ENCODE peak calls at places on chromosomes 13 and 19, in nine cellular contexts. One of them, this sample, is unnamed.

GRCh38 chr13:66071018-66071417 is 1159.1 kb downstream of the PCDH9 start:
- DNase-seq in tibial nerve: no peak
- DNase-seq in A549: no peak
- DNase-seq in HepG2: no peak
- DNase-seq in suprapubic skin: no peak
- DNase-seq in sigmoid colon: no peak
- DNase-seq in ovary: no peak
- DNase-seq in esophagus muscularis mucosa: no peak
- DNase-seq in transverse colon: no peak
- DNase-seq in this sample: no peak

GRCh38 chr19:1524206-1524971 is 512 bp downstream of the PLK5 start:
- DNase-seq in tibial nerve: no peak
- DNase-seq in A549: no peak
- DNase-seq in HepG2: no peak
- DNase-seq in suprapubic skin: no peak
- DNase-seq in sigmoid colon: no peak
- DNase-seq in ovary: no peak
- DNase-seq in esophagus muscularis mucosa: no peak
- DNase-seq in transverse colon: no peak
- DNase-seq in this sample: no peak

GRCh38 chr13:108328848-108329247 is 59.3 kb downstream of the TNFSF13B start:
- DNase-seq in tibial nerve: no peak
- DNase-seq in A549: no peak
- DNase-seq in HepG2: no peak
- DNase-seq in suprapubic skin: no peak
- DNase-seq in sigmoid colon: no peak
- DNase-seq in ovary: no peak
- DNase-seq in esophagus muscularis mucosa: no peak
- DNase-seq in transverse colon: no peak
- DNase-seq in this sample: no peak

GRCh38 chr13:49444517-49445395 is 682 bp downstream of the SETDB2 start:
- DNase-seq in tibial nerve: peak
- DNase-seq in A549: no peak
- DNase-seq in HepG2: peak
- DNase-seq in suprapubic skin: no peak
- DNase-seq in sigmoid colon: no peak
- DNase-seq in ovary: no peak
- DNase-seq in esophagus muscularis mucosa: no peak
- DNase-seq in transverse colon: peak
- DNase-seq in this sample: no peak

GRCh38 chr13:40993119-40993518 is 26.0 kb downstream of the ELF1 start:
- DNase-seq in tibial nerve: no peak
- DNase-seq in A549: no peak
- DNase-seq in HepG2: no peak
- DNase-seq in suprapubic skin: no peak
- DNase-seq in sigmoid colon: no peak
- DNase-seq in ovary: no peak
- DNase-seq in esophagus muscularis mucosa: no peak
- DNase-seq in transverse colon: peak
- DNase-seq in this sample: no peak

GRCh38 chr13:46057251-46058015 is 4.9 kb upstream of the ZC3H13 start:
- DNase-seq in tibial nerve: no peak
- DNase-seq in A549: no peak
- DNase-seq in HepG2: no peak
- DNase-seq in suprapubic skin: no peak
- DNase-seq in sigmoid colon: no peak
- DNase-seq in ovary: no peak
- DNase-seq in esophagus muscularis mucosa: no peak
- DNase-seq in transverse colon: no peak
- DNase-seq in this sample: no peak

GRCh38 chr13:43744630-43745029 is 42.1 kb downstream of the ENOX1 start:
- DNase-seq in tibial nerve: no peak
- DNase-seq in A549: no peak
- DNase-seq in HepG2: no peak
- DNase-seq in suprapubic skin: no peak
- DNase-seq in sigmoid colon: no peak
- DNase-seq in ovary: no peak
- DNase-seq in esophagus muscularis mucosa: no peak
- DNase-seq in transverse colon: no peak
- DNase-seq in this sample: no peak

GRCh38 chr13:24263652-24264051 is 45.7 kb upstream of the C1QTNF9 start:
- DNase-seq in tibial nerve: no peak
- DNase-seq in A549: no peak
- DNase-seq in HepG2: peak
- DNase-seq in suprapubic skin: no peak
- DNase-seq in sigmoid colon: no peak
- DNase-seq in ovary: no peak
- DNase-seq in esophagus muscularis mucosa: no peak
- DNase-seq in transverse colon: no peak
- DNase-seq in this sample: no peak

GRCh38 chr13:98313938-98314292 is 136.8 kb upstream of the RNF113B start:
- DNase-seq in tibial nerve: no peak
- DNase-seq in A549: no peak
- DNase-seq in HepG2: no peak
- DNase-seq in suprapubic skin: no peak
- DNase-seq in sigmoid colon: no peak
- DNase-seq in ovary: no peak
- DNase-seq in esophagus muscularis mucosa: no peak
- DNase-seq in transverse colon: no peak
- DNase-seq in this sample: peak

GRCh38 chr13:71864981-71865857 is 1.8 kb downstream of the DACH1 start:
- DNase-seq in tibial nerve: no peak
- DNase-seq in A549: no peak
- DNase-seq in HepG2: no peak
- DNase-seq in suprapubic skin: peak
- DNase-seq in sigmoid colon: peak
- DNase-seq in ovary: no peak
- DNase-seq in esophagus muscularis mucosa: no peak
- DNase-seq in transverse colon: peak
- DNase-seq in this sample: no peak

GRCh38 chr13:111881700-111882099 is 185.2 kb upstream of the SOX1 start:
- DNase-seq in tibial nerve: no peak
- DNase-seq in A549: no peak
- DNase-seq in HepG2: no peak
- DNase-seq in suprapubic skin: no peak
- DNase-seq in sigmoid colon: no peak
- DNase-seq in ovary: no peak
- DNase-seq in esophagus muscularis mucosa: peak
- DNase-seq in transverse colon: no peak
- DNase-seq in this sample: no peak

DNA sequence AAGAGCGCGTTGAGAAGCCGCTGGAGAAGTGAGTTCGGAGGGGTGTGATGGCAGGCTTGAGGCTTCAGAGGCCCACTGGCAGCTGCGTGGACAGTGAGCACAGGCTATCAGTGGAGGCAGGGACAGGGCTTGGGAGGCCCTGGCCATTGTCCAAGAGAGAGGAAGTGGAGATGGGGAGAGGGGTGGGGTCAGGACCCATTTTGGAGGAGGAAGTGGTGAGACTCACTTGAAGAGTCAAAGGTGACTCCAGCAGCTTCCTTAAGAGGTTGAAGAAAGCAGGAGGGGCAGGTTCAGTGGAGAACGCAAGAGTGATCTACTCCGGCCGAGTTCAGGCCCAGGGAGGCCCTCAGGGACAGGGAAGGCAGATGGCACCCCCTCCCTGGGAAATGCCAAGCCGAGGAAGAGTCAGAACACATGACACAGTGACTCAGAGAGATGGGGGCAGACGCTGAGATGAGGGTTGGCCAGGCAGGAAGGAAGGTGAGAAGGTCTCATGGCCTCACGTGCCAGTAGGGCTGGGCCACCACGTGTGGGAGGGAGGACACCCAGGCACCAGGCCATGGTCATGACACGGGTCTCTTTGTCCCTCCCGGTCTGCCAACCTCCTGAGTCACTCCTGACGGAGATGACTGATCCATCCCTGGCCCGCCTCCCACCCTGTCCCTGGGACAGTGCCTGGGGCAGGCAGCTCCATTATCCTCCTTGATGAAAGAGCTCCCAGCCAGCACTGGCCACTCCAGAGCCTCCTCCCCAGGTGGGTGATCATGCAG is 10.1 kb upstream of the CD22 start:
- DNase-seq in tibial nerve: peak
- DNase-seq in A549: peak
- DNase-seq in HepG2: peak
- DNase-seq in suprapubic skin: peak
- DNase-seq in sigmoid colon: peak
- DNase-seq in ovary: peak
- DNase-seq in esophagus muscularis mucosa: no peak
- DNase-seq in transverse colon: peak
- DNase-seq in this sample: peak
- TF ChIP-seq EP300 in tibial nerve: peak
- TF ChIP-seq EP300 in A549: no peak
- TF ChIP-seq EP300 in HepG2: no peak
- TF ChIP-seq EP300 in suprapubic skin: no peak
- TF ChIP-seq EP300 in sigmoid colon: no peak
- TF ChIP-seq EP300 in ovary: no peak
- TF ChIP-seq EP300 in esophagus muscularis mucosa: no peak
- TF ChIP-seq EP300 in transverse colon: no peak
- TF ChIP-seq EP300 in this sample: no peak

GRCh38 chr13:114079601-114080536 is 52.6 kb downstream of the RASA3 start:
- DNase-seq in tibial nerve: no peak
- DNase-seq in A549: no peak
- DNase-seq in HepG2: no peak
- DNase-seq in suprapubic skin: peak
- DNase-seq in sigmoid colon: peak
- DNase-seq in ovary: peak
- DNase-seq in esophagus muscularis mucosa: no peak
- DNase-seq in transverse colon: peak
- DNase-seq in this sample: no peak

GRCh38 chr13:114076329-114076761 is 56.1 kb downstream of the RASA3 start:
- DNase-seq in tibial nerve: no peak
- DNase-seq in A549: no peak
- DNase-seq in HepG2: no peak
- DNase-seq in suprapubic skin: peak
- DNase-seq in sigmoid colon: peak
- DNase-seq in ovary: peak
- DNase-seq in esophagus muscularis mucosa: no peak
- DNase-seq in transverse colon: no peak
- DNase-seq in this sample: no peak

GRCh38 chr13:114077121-114077937 is 55.1 kb downstream of the RASA3 start:
- DNase-seq in tibial nerve: no peak
- DNase-seq in A549: no peak
- DNase-seq in HepG2: no peak
- DNase-seq in suprapubic skin: peak
- DNase-seq in sigmoid colon: peak
- DNase-seq in ovary: no peak
- DNase-seq in esophagus muscularis mucosa: no peak
- DNase-seq in transverse colon: no peak
- DNase-seq in this sample: no peak

GRCh38 chr13:114078501-114079451 is 53.6 kb downstream of the RASA3 start:
- DNase-seq in tibial nerve: no peak
- DNase-seq in A549: no peak
- DNase-seq in HepG2: no peak
- DNase-seq in suprapubic skin: peak
- DNase-seq in sigmoid colon: peak
- DNase-seq in ovary: peak
- DNase-seq in esophagus muscularis mucosa: no peak
- DNase-seq in transverse colon: peak
- DNase-seq in this sample: peak

DNA sequence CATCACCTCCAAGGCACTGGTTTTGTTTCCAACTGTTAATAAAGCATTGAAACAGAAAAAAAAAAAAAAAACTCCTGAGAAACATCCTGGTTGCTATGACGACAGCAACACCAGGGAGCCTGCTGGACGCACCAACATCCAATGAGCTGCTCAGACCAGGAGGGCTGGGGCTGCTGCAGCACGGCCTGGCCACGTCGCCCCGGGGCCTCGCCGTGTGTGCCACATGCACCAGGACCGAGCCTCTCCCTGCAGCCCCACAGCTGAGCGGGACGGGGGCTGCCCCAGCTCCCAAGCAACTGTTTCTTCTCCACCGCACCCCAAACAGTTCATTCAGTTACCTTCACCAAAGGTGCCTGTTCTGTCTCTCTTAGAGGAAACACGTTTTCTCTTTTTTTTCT is 54.5 kb downstream of the RASA3 start:
- DNase-seq in tibial nerve: no peak
- DNase-seq in A549: no peak
- DNase-seq in HepG2: no peak
- DNase-seq in suprapubic skin: peak
- DNase-seq in sigmoid colon: peak
- DNase-seq in ovary: no peak
- DNase-seq in esophagus muscularis mucosa: no peak
- DNase-seq in transverse colon: no peak
- DNase-seq in this sample: no peak
- TF ChIP-seq EP300 in tibial nerve: no peak
- TF ChIP-seq EP300 in A549: no peak
- TF ChIP-seq EP300 in HepG2: no peak
- TF ChIP-seq EP300 in suprapubic skin: no peak
- TF ChIP-seq EP300 in sigmoid colon: no peak
- TF ChIP-seq EP300 in ovary: no peak
- TF ChIP-seq EP300 in esophagus muscularis mucosa: no peak
- TF ChIP-seq EP300 in transverse colon: no peak
- TF ChIP-seq EP300 in this sample: no peak

GRCh38 chr13:32408296-32408998 is 19.5 kb downstream of the N4BP2L1 start:
- DNase-seq in tibial nerve: no peak
- DNase-seq in A549: no peak
- DNase-seq in HepG2: no peak
- DNase-seq in suprapubic skin: no peak
- DNase-seq in sigmoid colon: no peak
- DNase-seq in ovary: peak
- DNase-seq in esophagus muscularis mucosa: no peak
- DNase-seq in transverse colon: no peak
- DNase-seq in this sample: no peak
- TF ChIP-seq EP300 in tibial nerve: no peak
- TF ChIP-seq EP300 in A549: no peak
- TF ChIP-seq EP300 in HepG2: no peak
- TF ChIP-seq EP300 in suprapubic skin: no peak
- TF ChIP-seq EP300 in sigmoid colon: no peak
- TF ChIP-seq EP300 in ovary: no peak
- TF ChIP-seq EP300 in esophagus muscularis mucosa: no peak
- TF ChIP-seq EP300 in transverse colon: no peak
- TF ChIP-seq EP300 in this sample: no peak

GRCh38 chr19:35712910-35713845 is 4.6 kb upstream of the KMT2B start:
- DNase-seq in tibial nerve: no peak
- DNase-seq in A549: no peak
- DNase-seq in HepG2: no peak
- DNase-seq in suprapubic skin: no peak
- DNase-seq in sigmoid colon: no peak
- DNase-seq in ovary: no peak
- DNase-seq in esophagus muscularis mucosa: no peak
- DNase-seq in transverse colon: peak
- DNase-seq in this sample: no peak
- TF ChIP-seq EP300 in tibial nerve: no peak
- TF ChIP-seq EP300 in A549: no peak
- TF ChIP-seq EP300 in HepG2: no peak
- TF ChIP-seq EP300 in suprapubic skin: no peak
- TF ChIP-seq EP300 in sigmoid colon: no peak
- TF ChIP-seq EP300 in ovary: no peak
- TF ChIP-seq EP300 in esophagus muscularis mucosa: no peak
- TF ChIP-seq EP300 in transverse colon: no peak
- TF ChIP-seq EP300 in this sample: no peak

GRCh38 chr19:4851551-4852290 is 15.7 kb downstream of the PLIN3 start:
- DNase-seq in tibial nerve: peak
- DNase-seq in A549: peak
- DNase-seq in HepG2: peak
- DNase-seq in suprapubic skin: peak
- DNase-seq in sigmoid colon: peak
- DNase-seq in ovary: peak
- DNase-seq in esophagus muscularis mucosa: no peak
- DNase-seq in transverse colon: peak
- DNase-seq in this sample: peak
- TF ChIP-seq EP300 in tibial nerve: no peak
- TF ChIP-seq EP300 in A549: no peak
- TF ChIP-seq EP300 in HepG2: peak
- TF ChIP-seq EP300 in suprapubic skin: no peak
- TF ChIP-seq EP300 in sigmoid colon: no peak
- TF ChIP-seq EP300 in ovary: no peak
- TF ChIP-seq EP300 in esophagus muscularis mucosa: no peak
- TF ChIP-seq EP300 in transverse colon: no peak
- TF ChIP-seq EP300 in this sample: no peak

GRCh38 chr13:106161186-106161585 is 374.3 kb downstream of the EFNB2 start:
- DNase-seq in tibial nerve: no peak
- DNase-seq in A549: no peak
- DNase-seq in HepG2: no peak
- DNase-seq in suprapubic skin: no peak
- DNase-seq in sigmoid colon: no peak
- DNase-seq in ovary: no peak
- DNase-seq in esophagus muscularis mucosa: no peak
- DNase-seq in transverse colon: no peak
- DNase-seq in this sample: no peak
- TF ChIP-seq EP300 in tibial nerve: no peak
- TF ChIP-seq EP300 in A549: no peak
- TF ChIP-seq EP300 in HepG2: no peak
- TF ChIP-seq EP300 in suprapubic skin: no peak
- TF ChIP-seq EP300 in sigmoid colon: no peak
- TF ChIP-seq EP300 in ovary: no peak
- TF ChIP-seq EP300 in esophagus muscularis mucosa: no peak
- TF ChIP-seq EP300 in transverse colon: no peak
- TF ChIP-seq EP300 in this sample: no peak